ENCODE peak calls at places on chromosomes 4 and X, in nine cellular contexts. One of them, this sample, is unnamed.

GRCh38 chr4:159296061-159296460 is 193.2 kb downstream of the RAPGEF2 start:
- DNase-seq in MM.1S: no peak
- DNase-seq in kidney epithelial cell: no peak
- DNase-seq in AG04450: no peak
- DNase-seq in cardiac muscle cell: no peak
- DNase-seq in PC-9: peak; percentile 40
- DNase-seq in AG09309: no peak
- DNase-seq in fibroblast of pulmonary artery: no peak
- DNase-seq in tibial nerve: no peak
- DNase-seq in this sample: peak; percentile 61

GRCh38 chr4:6516762-6517161 is 44.3 kb upstream of the PPP2R2C start:
- DNase-seq in tibial nerve: no peak
- DNase-seq in kidney epithelial cell: no peak
- DNase-seq in PC-9: no peak
- DNase-seq in cardiac muscle cell: peak; percentile 29
- DNase-seq in AG09309: no peak
- DNase-seq in AG04450: no peak
- DNase-seq in fibroblast of pulmonary artery: no peak
- DNase-seq in MM.1S: no peak
- DNase-seq in this sample: no peak

GRCh38 chr4:184695178-184695896 is 38.6 kb downstream of the CENPU start:
- DNase-seq in AG04450: no peak
- DNase-seq in AG09309: no peak
- DNase-seq in PC-9: no peak
- DNase-seq in kidney epithelial cell: no peak
- DNase-seq in fibroblast of pulmonary artery: peak; percentile 14
- DNase-seq in cardiac muscle cell: peak; percentile 15
- DNase-seq in MM.1S: no peak
- DNase-seq in tibial nerve: no peak
- DNase-seq in this sample: peak; percentile 39

GRCh38 chrX:138191998-138192397 is 519.5 kb downstream of the FGF13 start:
- DNase-seq in PC-9: no peak
- DNase-seq in tibial nerve: no peak
- DNase-seq in AG04450: no peak
- DNase-seq in fibroblast of pulmonary artery: peak; percentile 0
- DNase-seq in cardiac muscle cell: peak; percentile 64
- DNase-seq in kidney epithelial cell: no peak
- DNase-seq in MM.1S: peak; percentile 31
- DNase-seq in AG09309: no peak
- DNase-seq in this sample: no peak

GRCh38 chr4:113739197-113739596 is 22.3 kb downstream of the CAMK2D start:
- DNase-seq in kidney epithelial cell: no peak
- DNase-seq in fibroblast of pulmonary artery: no peak
- DNase-seq in AG09309: no peak
- DNase-seq in tibial nerve: no peak
- DNase-seq in MM.1S: no peak
- DNase-seq in AG04450: no peak
- DNase-seq in PC-9: no peak
- DNase-seq in cardiac muscle cell: no peak
- DNase-seq in this sample: no peak

GRCh38 chr4:110533940-110534339 is 58.0 kb downstream of the ENPEP start:
- DNase-seq in MM.1S: peak; percentile 70
- DNase-seq in kidney epithelial cell: peak; percentile 95
- DNase-seq in AG09309: peak; percentile 91
- DNase-seq in cardiac muscle cell: no peak
- DNase-seq in tibial nerve: no peak
- DNase-seq in AG04450: peak; percentile 86
- DNase-seq in PC-9: peak; percentile 83
- DNase-seq in fibroblast of pulmonary artery: peak; percentile 98
- DNase-seq in this sample: peak; percentile 96

GRCh38 chrX:38664285-38664684 is 102.9 kb downstream of the TSPAN7 start:
- DNase-seq in fibroblast of pulmonary artery: peak; percentile 52
- DNase-seq in AG09309: peak; percentile 13
- DNase-seq in cardiac muscle cell: peak; percentile 64
- DNase-seq in PC-9: no peak
- DNase-seq in tibial nerve: no peak
- DNase-seq in AG04450: no peak
- DNase-seq in MM.1S: peak; percentile 30
- DNase-seq in kidney epithelial cell: peak; percentile 4
- DNase-seq in this sample: peak; percentile 40

GRCh38 chr4:48910511-48910910 is 3.9 kb upstream of the OCIAD2 start:
- DNase-seq in MM.1S: no peak
- DNase-seq in kidney epithelial cell: no peak
- DNase-seq in AG04450: no peak
- DNase-seq in fibroblast of pulmonary artery: no peak
- DNase-seq in tibial nerve: no peak
- DNase-seq in PC-9: no peak
- DNase-seq in cardiac muscle cell: no peak
- DNase-seq in AG09309: no peak
- DNase-seq in this sample: no peak

GRCh38 chr4:15963568-15963967 is 593 bp upstream of the FGFBP2 start:
- DNase-seq in fibroblast of pulmonary artery: no peak
- DNase-seq in cardiac muscle cell: no peak
- DNase-seq in AG09309: no peak
- DNase-seq in kidney epithelial cell: no peak
- DNase-seq in tibial nerve: no peak
- DNase-seq in AG04450: no peak
- DNase-seq in PC-9: no peak
- DNase-seq in MM.1S: no peak
- DNase-seq in this sample: no peak

GRCh38 chr4:106315968-106316772 is at the start of the genes AIMP1 and TBCK:
- DNase-seq in kidney epithelial cell: peak; percentile 64
- DNase-seq in MM.1S: peak; percentile 91
- DNase-seq in AG09309: peak; percentile 59
- DNase-seq in cardiac muscle cell: peak; percentile 94
- DNase-seq in tibial nerve: peak; percentile 67
- DNase-seq in AG04450: peak; percentile 71
- DNase-seq in PC-9: peak; percentile 69
- DNase-seq in fibroblast of pulmonary artery: peak; percentile 94
- DNase-seq in this sample: peak; percentile 95

GRCh38 chr4:106316773-106317409 is 541 bp downstream of the AIMP1 start:
- DNase-seq in kidney epithelial cell: no peak
- DNase-seq in fibroblast of pulmonary artery: peak; percentile 6
- DNase-seq in cardiac muscle cell: peak; percentile 14
- DNase-seq in AG09309: no peak
- DNase-seq in PC-9: no peak
- DNase-seq in tibial nerve: no peak
- DNase-seq in AG04450: no peak
- DNase-seq in MM.1S: no peak
- DNase-seq in this sample: no peak

GRCh38 chr4:106318511-106318910 is 2.2 kb downstream of the AIMP1 start:
- DNase-seq in PC-9: no peak
- DNase-seq in fibroblast of pulmonary artery: no peak
- DNase-seq in tibial nerve: no peak
- DNase-seq in AG04450: no peak
- DNase-seq in AG09309: no peak
- DNase-seq in cardiac muscle cell: no peak
- DNase-seq in kidney epithelial cell: no peak
- DNase-seq in MM.1S: no peak
- DNase-seq in this sample: no peak

GRCh38 chr4:106315476-106315967 is 487 bp downstream of the TBCK start:
- DNase-seq in MM.1S: peak; percentile 21
- DNase-seq in kidney epithelial cell: no peak
- DNase-seq in cardiac muscle cell: no peak
- DNase-seq in AG04450: no peak
- DNase-seq in PC-9: peak; percentile 74
- DNase-seq in AG09309: no peak
- DNase-seq in tibial nerve: no peak
- DNase-seq in fibroblast of pulmonary artery: peak; percentile 18
- DNase-seq in this sample: peak; percentile 33

DNA sequence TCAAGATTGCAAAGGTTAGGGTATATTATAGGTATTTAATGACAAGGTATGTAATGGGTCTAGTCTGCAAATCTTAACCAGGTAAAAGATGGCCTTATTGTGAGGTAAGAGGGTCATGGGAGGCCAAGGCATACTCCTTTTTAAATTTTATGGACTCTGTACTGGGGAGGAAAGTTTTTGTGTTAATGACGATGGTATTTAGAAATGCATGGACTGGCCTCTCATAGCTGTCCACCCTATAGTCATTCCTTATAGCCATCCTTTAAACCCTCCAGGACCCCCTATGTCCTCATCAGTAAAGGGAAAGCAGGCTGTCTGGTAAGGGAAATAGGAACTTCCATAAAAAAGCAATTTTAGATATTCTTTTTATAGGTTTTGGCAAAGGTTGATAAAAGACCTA is 1.5 kb downstream of the AIMP1 start:
- DNase-seq in kidney epithelial cell: no peak
- DNase-seq in cardiac muscle cell: no peak
- DNase-seq in MM.1S: no peak
- DNase-seq in tibial nerve: no peak
- DNase-seq in PC-9: no peak
- DNase-seq in AG04450: no peak
- DNase-seq in AG09309: no peak
- DNase-seq in fibroblast of pulmonary artery: no peak
- DNase-seq in this sample: no peak
- H3K4me3 ChIP-seq in kidney epithelial cell: peak overlapping the region; percentile 80
- H3K4me3 ChIP-seq in cardiac muscle cell: no peak overlapping the region
- H3K4me3 ChIP-seq in MM.1S: peak overlapping the region; percentile 90
- H3K4me3 ChIP-seq in tibial nerve: no peak overlapping the region
- H3K4me3 ChIP-seq in PC-9: peak overlapping the region; percentile 98
- H3K4me3 ChIP-seq in AG04450: peak overlapping the region; percentile 93
- H3K4me3 ChIP-seq in AG09309: peak overlapping the region; percentile 86
- H3K4me3 ChIP-seq in fibroblast of pulmonary artery: peak overlapping the region; percentile 73
- H3K4me3 ChIP-seq in this sample: no peak overlapping the region

DNA sequence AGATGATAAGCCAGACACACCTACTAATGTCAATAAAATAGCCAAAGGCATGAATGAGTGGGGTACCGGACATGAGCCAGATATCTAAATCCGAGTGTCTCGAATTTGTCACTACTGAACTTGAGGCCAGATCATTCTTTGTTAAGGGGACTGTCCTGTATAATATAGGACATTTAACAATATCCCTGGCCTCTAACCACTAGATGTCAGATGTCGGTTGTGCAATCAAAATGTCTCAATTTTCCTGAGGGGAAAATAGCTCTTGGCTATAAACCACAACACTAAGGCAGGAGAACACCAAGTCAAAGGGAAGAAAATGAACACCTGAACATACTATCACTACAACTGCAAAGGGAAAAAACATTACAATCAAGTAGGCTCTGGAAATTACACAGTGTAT is 154.5 kb downstream of the GPM6A start:
- DNase-seq in fibroblast of pulmonary artery: no peak
- DNase-seq in AG09309: no peak
- DNase-seq in tibial nerve: no peak
- DNase-seq in AG04450: no peak
- DNase-seq in kidney epithelial cell: no peak
- DNase-seq in PC-9: no peak
- DNase-seq in cardiac muscle cell: no peak
- DNase-seq in MM.1S: no peak
- DNase-seq in this sample: no peak
- TF ChIP-seq CTCF in fibroblast of pulmonary artery: no peak
- TF ChIP-seq CTCF in AG09309: no peak
- TF ChIP-seq CTCF in tibial nerve: no peak
- TF ChIP-seq CTCF in AG04450: no peak
- TF ChIP-seq CTCF in kidney epithelial cell: no peak
- TF ChIP-seq CTCF in PC-9: no peak
- TF ChIP-seq CTCF in cardiac muscle cell: no peak
- TF ChIP-seq CTCF in MM.1S: no peak
- TF ChIP-seq CTCF in this sample: no peak

DNA sequence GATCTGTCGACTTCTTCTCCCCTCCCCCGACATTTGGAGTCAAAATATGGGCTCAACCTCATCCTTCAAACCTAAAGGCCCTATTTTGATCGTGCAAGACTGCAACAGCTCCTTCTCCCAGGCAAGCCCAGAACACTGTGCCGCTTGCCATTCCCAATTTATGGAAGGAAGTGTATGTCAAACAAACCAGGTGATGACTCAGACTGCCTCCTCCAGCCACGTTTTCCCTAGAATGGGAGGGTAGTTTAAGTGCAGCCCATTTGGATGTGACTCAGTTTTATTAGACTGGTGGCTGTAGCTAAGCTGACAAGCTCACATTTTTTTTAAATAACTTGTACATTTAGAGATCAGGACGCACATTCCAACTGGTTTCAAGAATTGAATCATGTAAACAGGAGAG is 570.4 kb upstream of the DIPK2B start:
- DNase-seq in AG09309: peak; percentile 92
- DNase-seq in kidney epithelial cell: peak; percentile 72
- DNase-seq in AG04450: peak; percentile 75
- DNase-seq in fibroblast of pulmonary artery: peak; percentile 86
- DNase-seq in PC-9: peak; percentile 83
- DNase-seq in tibial nerve: no peak
- DNase-seq in MM.1S: no peak
- DNase-seq in cardiac muscle cell: no peak
- DNase-seq in this sample: peak; percentile 94
- H3K4me3 ChIP-seq in AG09309: peak overlapping the region; percentile 53
- H3K4me3 ChIP-seq in kidney epithelial cell: peak overlapping the region; percentile 52
- H3K4me3 ChIP-seq in AG04450: peak overlapping the region; percentile 62
- H3K4me3 ChIP-seq in fibroblast of pulmonary artery: peak overlapping the region; percentile 75
- H3K4me3 ChIP-seq in PC-9: peak overlapping the region; percentile 54
- H3K4me3 ChIP-seq in tibial nerve: no peak overlapping the region
- H3K4me3 ChIP-seq in MM.1S: no peak overlapping the region
- H3K4me3 ChIP-seq in cardiac muscle cell: no peak overlapping the region
- H3K4me3 ChIP-seq in this sample: peak overlapping the region; percentile 79

GRCh38 chr4:11416767-11417113 is 12.0 kb downstream of the HS3ST1 start:
- DNase-seq in AG04450: no peak
- DNase-seq in PC-9: no peak
- DNase-seq in fibroblast of pulmonary artery: peak; percentile 93
- DNase-seq in cardiac muscle cell: no peak
- DNase-seq in tibial nerve: no peak
- DNase-seq in AG09309: no peak
- DNase-seq in kidney epithelial cell: no peak
- DNase-seq in MM.1S: no peak
- DNase-seq in this sample: no peak

GRCh38 chr4:11420327-11420726 is 8.4 kb downstream of the HS3ST1 start:
- DNase-seq in fibroblast of pulmonary artery: no peak
- DNase-seq in AG09309: no peak
- DNase-seq in AG04450: no peak
- DNase-seq in PC-9: no peak
- DNase-seq in cardiac muscle cell: no peak
- DNase-seq in MM.1S: no peak
- DNase-seq in kidney epithelial cell: no peak
- DNase-seq in tibial nerve: no peak
- DNase-seq in this sample: no peak

GRCh38 chr4:11416071-11416766 is 12.5 kb downstream of the HS3ST1 start:
- DNase-seq in kidney epithelial cell: no peak
- DNase-seq in AG04450: no peak
- DNase-seq in cardiac muscle cell: no peak
- DNase-seq in fibroblast of pulmonary artery: no peak
- DNase-seq in MM.1S: no peak
- DNase-seq in AG09309: no peak
- DNase-seq in PC-9: no peak
- DNase-seq in tibial nerve: no peak
- DNase-seq in this sample: no peak

GRCh38 chr4:11421116-11421515 is 7.6 kb downstream of the HS3ST1 start:
- DNase-seq in PC-9: no peak
- DNase-seq in kidney epithelial cell: no peak
- DNase-seq in fibroblast of pulmonary artery: no peak
- DNase-seq in MM.1S: no peak
- DNase-seq in AG04450: no peak
- DNase-seq in cardiac muscle cell: no peak
- DNase-seq in tibial nerve: no peak
- DNase-seq in AG09309: no peak
- DNase-seq in this sample: no peak

DNA sequence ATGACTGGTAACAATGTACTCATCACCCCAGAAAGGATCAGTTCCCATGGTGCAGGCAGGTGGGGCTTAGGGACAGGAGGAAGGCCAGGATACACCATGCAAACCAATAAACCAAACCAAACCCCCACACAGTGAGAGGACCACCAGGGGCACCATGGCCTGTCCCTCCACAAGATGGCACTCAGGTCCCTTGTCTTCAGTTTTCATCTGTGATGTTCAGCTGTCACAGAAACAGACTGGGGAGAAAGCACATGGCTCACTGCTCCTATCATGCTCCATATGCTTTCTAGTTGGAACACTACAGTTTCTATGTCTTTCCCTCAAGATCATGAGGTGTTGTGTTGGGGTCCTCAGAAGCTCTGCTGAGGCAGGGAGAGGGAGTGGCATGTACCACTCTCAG is 10.1 kb downstream of the HS3ST1 start:
- DNase-seq in kidney epithelial cell: no peak
- DNase-seq in PC-9: no peak
- DNase-seq in tibial nerve: no peak
- DNase-seq in AG09309: no peak
- DNase-seq in fibroblast of pulmonary artery: no peak
- DNase-seq in AG04450: no peak
- DNase-seq in MM.1S: no peak
- DNase-seq in cardiac muscle cell: no peak
- DNase-seq in this sample: no peak
- TF ChIP-seq CTCF in kidney epithelial cell: peak; percentile 2
- TF ChIP-seq CTCF in PC-9: peak; percentile 18
- TF ChIP-seq CTCF in tibial nerve: no peak
- TF ChIP-seq CTCF in AG09309: no peak
- TF ChIP-seq CTCF in fibroblast of pulmonary artery: peak; percentile 5
- TF ChIP-seq CTCF in AG04450: peak; percentile 32
- TF ChIP-seq CTCF in MM.1S: no peak
- TF ChIP-seq CTCF in cardiac muscle cell: no peak
- TF ChIP-seq CTCF in this sample: no peak

This sample was measured in fibroblast of villous mesenchyme.